ENCODE peak calls at places on chromosomes 7 and 10, in eight cellular contexts. J, D, U, I, K, R, B and O are unnamed samples.

GRCh38 chr10:25888627-25889026 is 45.4 kb upstream of the MYO3A start:
- DNase-seq in U (peak), D (peak), K (no peak), R (no peak), I (no peak), B (no peak), J (no peak), O (no peak)

GRCh38 chr7:92489634-92490033 is 11.9 kb upstream of the ERVW-1 start:
- DNase-seq in B (peak), K (no peak), R (no peak), U (no peak), J (peak), D (no peak), I (no peak), O (peak)

GRCh38 chr10:110977662-110978061 is 58.3 kb downstream of the SHOC2 start:
- DNase-seq in J (peak), K (peak), R (no peak), B (no peak), U (no peak), D (no peak), I (no peak), O (peak)

GRCh38 chr10:91694170-91694794 is 61.4 kb upstream of the PPP1R3C start:
- DNase-seq in R (no peak), K (no peak), U (peak), J (peak), B (peak), I (no peak), D (peak), O (peak)

GRCh38 chr7:135299245-135299644 is 65.6 kb downstream of the STRA8 start:
- DNase-seq in D (no peak), R (no peak), B (no peak), I (no peak), U (no peak), J (no peak), K (no peak), O (no peak)

GRCh38 chr10:28087675-28088351 is 88.9 kb upstream of the ODAD2 start:
- DNase-seq in B (no peak), R (no peak), I (no peak), J (peak), K (peak), U (no peak), D (no peak), O (peak)

GRCh38 chr7:74466196-74466813 is 12.6 kb downstream of the GTF2IRD1 start:
- DNase-seq in J (no peak), I (no peak), D (no peak), B (peak), R (no peak), K (no peak), U (no peak), O (no peak)

GRCh38 chr7:124992881-124993562 is 63.4 kb upstream of the POT1 start:
- DNase-seq in U (no peak), K (peak), D (no peak), B (peak), J (peak), I (peak), R (no peak), O (peak)

GRCh38 chr7:73901231-73901822 is 40.4 kb downstream of the TMEM270 start:
- DNase-seq in U (no peak), K (no peak), B (no peak), J (no peak), D (peak), I (no peak), R (no peak), O (no peak)

GRCh38 chr7:6284055-6284400 is 11.6 kb upstream of the CYTH3 start:
- DNase-seq in U (no peak), R (no peak), K (peak), D (no peak), B (no peak), J (peak), I (peak), O (no peak)

GRCh38 chr7:27204851-27205322 is 5.0 kb upstream of the HOXA13 start:
- DNase-seq in K (no peak), R (no peak), J (peak), B (no peak), D (no peak), U (peak), I (no peak), O (no peak)

GRCh38 chr10:49309691-49310371 is 10.9 kb downstream of the C10orf71 start:
- DNase-seq in D (no peak), K (no peak), U (no peak), I (no peak), B (no peak), R (peak), J (no peak), O (no peak)

GRCh38 chr10:108421256-108421655 is 1256.8 kb upstream of the SORCS1 start:
- DNase-seq in B (no peak), J (no peak), R (no peak), D (peak), K (no peak), U (no peak), I (no peak), O (no peak)

GRCh38 chr10:52308251-52309031 is 5.6 kb upstream of the DKK1 start:
- DNase-seq in U (peak), J (peak), I (peak), K (peak), D (peak), R (no peak), B (peak), O (peak)

GRCh38 chr7:20249924-20250323 is 32.7 kb upstream of the MACC1 start:
- DNase-seq in U (no peak), I (no peak), D (no peak), K (peak), J (no peak), R (no peak), B (no peak), O (no peak)

GRCh38 chr10:68562666-68563522 is 2.8 kb downstream of the TET1 start:
- DNase-seq in D (peak), J (peak), R (no peak), U (peak), B (no peak), I (no peak), K (peak), O (peak)

GRCh38 chr7:107933386-107934013 is 42.5 kb downstream of the DLD start:
- DNase-seq in R (no peak), D (no peak), B (no peak), J (no peak), U (peak), K (no peak), I (no peak), O (no peak)

GRCh38 chr10:42776681-42777080 is 5.9 kb upstream of the BMS1 start:
- DNase-seq in D (no peak), J (no peak), R (no peak), I (no peak), U (no peak), B (no peak), K (no peak), O (no peak)

GRCh38 chr10:3222068-3222467 is 49.5 kb upstream of the PITRM1 start:
- DNase-seq in J (no peak), U (peak), D (no peak), R (no peak), I (peak), K (peak), B (no peak), O (no peak)

GRCh38 chr7:122303971-122304603 is 463 bp downstream of the FEZF1 start:
- DNase-seq in U (peak), D (peak), I (no peak), R (no peak), K (no peak), J (no peak), B (no peak), O (no peak)

GRCh38 chr10:29731760-29732159 is 97.0 kb upstream of the SVIL start:
- DNase-seq in D (no peak), I (no peak), B (no peak), U (peak), K (no peak), J (peak), R (no peak), O (peak)

GRCh38 chr7:18580945-18581344 is 85.4 kb downstream of the HDAC9 start:
- DNase-seq in B (no peak), J (no peak), D (no peak), K (no peak), I (no peak), R (no peak), U (no peak), O (no peak)

GRCh38 chr7:29955799-29956476 is 33.7 kb downstream of the SCRN1 start:
- DNase-seq in D (no peak), R (peak), J (no peak), K (no peak), U (no peak), B (no peak), I (no peak), O (no peak)

GRCh38 chr7:129163875-129164544 is 19.5 kb downstream of the TSPAN33 start:
- DNase-seq in D (peak), U (peak), J (peak), K (peak), R (no peak), B (peak), I (no peak), O (peak)

GRCh38 chr10:93266858-93267257 is 193.2 kb downstream of the CYP26A1 start:
- DNase-seq in K (no peak), D (no peak), U (no peak), I (no peak), R (no peak), B (no peak), J (no peak), O (no peak)

GRCh38 chr10:36725581-36726520 is 399.5 kb upstream of the ANKRD30A start:
- DNase-seq in J (peak), K (peak), D (peak), I (peak), U (peak), R (no peak), B (peak), O (peak)

DNA sequence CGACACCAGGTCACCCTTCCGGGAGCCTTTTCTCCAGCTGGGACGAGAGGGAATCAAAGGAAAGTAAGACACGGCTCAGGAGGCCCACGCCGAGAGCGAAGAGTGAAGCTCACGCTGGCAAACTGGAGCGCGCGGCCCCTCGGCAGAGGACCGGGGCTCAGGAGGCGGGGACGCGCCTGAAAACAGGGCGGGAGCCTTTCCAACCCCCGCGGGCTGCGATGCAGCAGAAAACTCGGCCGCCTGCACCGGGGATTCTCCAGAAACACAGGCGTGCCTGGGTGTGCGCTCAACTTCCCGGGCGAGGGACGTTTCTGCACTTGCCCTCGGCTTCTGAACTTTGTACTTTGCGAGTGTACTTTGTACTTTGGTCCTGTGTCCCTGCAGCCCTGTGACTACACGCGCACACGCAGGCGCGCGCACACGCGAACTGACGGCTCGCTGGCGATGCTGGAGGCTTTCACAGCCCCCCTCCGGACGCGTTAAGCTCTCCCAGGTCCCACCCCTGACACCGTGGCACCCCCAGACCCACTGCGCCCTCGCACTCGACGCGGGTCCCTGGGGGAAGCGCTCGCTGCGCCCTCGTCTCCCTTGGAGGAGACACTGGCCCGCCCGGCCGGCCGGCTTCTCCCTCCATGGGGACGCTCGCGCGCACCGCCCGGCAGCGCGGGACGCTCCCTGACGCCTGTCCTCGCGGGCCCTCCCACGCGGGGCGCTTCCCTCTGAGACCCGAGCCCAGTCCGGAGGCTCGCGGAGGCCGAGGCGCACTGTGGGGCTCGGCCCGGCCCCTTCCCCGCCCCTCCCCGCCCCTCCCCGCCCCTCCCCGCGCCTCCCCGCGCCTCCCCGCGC is 588 bp upstream of the PAOX start:
- DNase-seq in U (peak), B (peak), D (peak), I (peak), K (peak), J (peak), R (peak), O (peak)
- TF ChIP-seq CTCF in U (no peak), B (no peak), D (no peak), I (no peak), K (no peak), J (no peak), R (no peak), O (no peak)

DNA sequence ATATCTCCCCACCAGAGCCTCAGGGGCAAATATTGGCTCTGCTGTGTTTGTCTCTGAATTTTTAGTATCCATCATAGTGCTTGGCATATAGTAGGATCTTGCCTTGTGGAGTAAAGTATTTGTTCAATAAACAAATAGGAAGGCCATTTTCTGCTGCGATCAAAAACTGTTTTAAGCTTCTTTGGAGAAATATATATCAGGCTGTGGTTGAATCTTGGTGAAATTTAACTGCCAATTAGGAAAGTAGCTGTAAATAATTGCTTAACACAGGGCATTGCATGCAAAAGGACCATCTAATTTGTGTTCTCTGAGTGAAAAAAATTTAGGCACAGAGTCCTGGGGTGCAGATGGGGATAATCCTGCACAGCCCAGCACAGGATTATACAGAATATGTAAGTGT is 15.1 kb downstream of the VCL start:
- DNase-seq in K (no peak), U (no peak), D (no peak), J (no peak), I (no peak), R (no peak), B (no peak), O (no peak)
- H3K4me3 ChIP-seq in K (no peak), U (no peak), D (no peak), J (no peak), I (no peak), R (no peak), B (no peak), O (no peak)

GRCh38 chr7:99380823-99381663 is 6.5 kb downstream of the ARPC1B start:
- DNase-seq in R (peak), B (peak), I (no peak), D (peak), U (no peak), K (no peak), J (no peak), O (no peak)

GRCh38 chr7:99380032-99380822 is 5.7 kb downstream of the ARPC1B start:
- DNase-seq in K (no peak), B (peak), R (peak), J (peak), U (peak), I (no peak), D (no peak), O (peak)

GRCh38 chr7:99375070-99375807 is 709 bp downstream of the ARPC1B start:
- DNase-seq in U (peak), I (peak), R (peak), K (peak), B (peak), D (peak), J (peak), O (peak)

GRCh38 chr7:99381664-99382075 is 7.1 kb downstream of the ARPC1B start:
- DNase-seq in D (peak), R (no peak), B (peak), J (no peak), U (no peak), I (no peak), K (no peak), O (no peak)

DNA sequence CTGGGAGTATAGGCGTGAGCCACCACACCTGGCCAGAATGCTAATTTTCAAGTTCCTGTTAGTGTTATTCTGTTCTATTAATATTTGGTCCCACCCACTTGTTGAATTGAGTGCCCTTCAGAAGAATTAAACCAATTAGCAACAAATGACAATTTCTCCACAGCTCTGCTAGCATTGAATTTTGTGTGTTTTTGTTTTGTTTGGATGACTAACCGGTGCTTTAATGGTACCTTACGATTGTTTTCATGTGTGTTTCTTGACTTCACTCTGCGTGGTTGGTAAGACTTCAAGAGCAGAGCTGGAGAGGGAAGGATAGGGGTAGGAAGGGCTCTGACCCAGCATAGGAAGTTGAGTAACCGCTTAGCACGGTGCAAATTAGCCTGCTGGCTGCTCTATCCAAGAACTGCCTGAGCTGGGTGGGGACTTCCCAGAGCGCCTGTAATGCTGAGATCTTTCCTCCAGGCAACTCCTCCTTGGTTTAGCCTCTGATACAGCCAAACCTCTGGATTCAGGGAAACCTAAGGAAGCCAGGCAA is 4.6 kb downstream of the ARPC1B start:
- DNase-seq in J (peak), R (peak), B (peak), U (no peak), I (peak), D (no peak), K (peak), O (peak)
- TF ChIP-seq CTCF in J (no peak), R (no peak), B (no peak), U (no peak), I (no peak), D (no peak), K (no peak), O (peak)

GRCh38 chr7:149771696-149772235 is 1.6 kb downstream of the ZNF467 start:
- DNase-seq in J (peak), I (peak), B (peak), U (peak), R (peak), K (peak), D (peak), O (peak)
- H3K4me3 ChIP-seq in J (peak), I (peak), B (peak), U (peak), R (peak), K (peak), D (peak), O (peak)

DNA sequence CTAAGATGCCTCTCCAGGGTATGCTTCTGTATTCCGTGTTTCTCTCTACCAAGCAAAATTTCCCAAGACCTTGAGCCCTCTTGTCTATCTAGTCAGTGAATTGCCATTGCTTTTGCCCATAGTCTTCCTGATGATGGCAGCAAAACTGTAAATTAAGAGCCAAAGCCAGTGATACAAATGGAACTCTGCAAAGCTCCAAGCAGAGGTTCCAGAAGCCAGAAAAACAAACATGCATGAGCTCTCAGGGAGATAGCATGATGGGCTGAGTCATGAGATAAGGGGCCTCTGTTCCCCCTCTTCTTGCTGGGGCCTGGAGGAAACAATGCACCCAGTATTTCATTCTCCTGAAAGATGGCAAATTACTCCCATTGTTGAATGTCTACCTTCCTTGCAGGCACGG is 24.7 kb downstream of the LSMEM1 start:
- DNase-seq in B (no peak), K (no peak), D (no peak), R (no peak), J (no peak), I (no peak), U (no peak), O (peak)
- TF ChIP-seq CTCF in B (no peak), K (no peak), D (no peak), R (no peak), J (no peak), I (no peak), U (no peak), O (peak)

DNA sequence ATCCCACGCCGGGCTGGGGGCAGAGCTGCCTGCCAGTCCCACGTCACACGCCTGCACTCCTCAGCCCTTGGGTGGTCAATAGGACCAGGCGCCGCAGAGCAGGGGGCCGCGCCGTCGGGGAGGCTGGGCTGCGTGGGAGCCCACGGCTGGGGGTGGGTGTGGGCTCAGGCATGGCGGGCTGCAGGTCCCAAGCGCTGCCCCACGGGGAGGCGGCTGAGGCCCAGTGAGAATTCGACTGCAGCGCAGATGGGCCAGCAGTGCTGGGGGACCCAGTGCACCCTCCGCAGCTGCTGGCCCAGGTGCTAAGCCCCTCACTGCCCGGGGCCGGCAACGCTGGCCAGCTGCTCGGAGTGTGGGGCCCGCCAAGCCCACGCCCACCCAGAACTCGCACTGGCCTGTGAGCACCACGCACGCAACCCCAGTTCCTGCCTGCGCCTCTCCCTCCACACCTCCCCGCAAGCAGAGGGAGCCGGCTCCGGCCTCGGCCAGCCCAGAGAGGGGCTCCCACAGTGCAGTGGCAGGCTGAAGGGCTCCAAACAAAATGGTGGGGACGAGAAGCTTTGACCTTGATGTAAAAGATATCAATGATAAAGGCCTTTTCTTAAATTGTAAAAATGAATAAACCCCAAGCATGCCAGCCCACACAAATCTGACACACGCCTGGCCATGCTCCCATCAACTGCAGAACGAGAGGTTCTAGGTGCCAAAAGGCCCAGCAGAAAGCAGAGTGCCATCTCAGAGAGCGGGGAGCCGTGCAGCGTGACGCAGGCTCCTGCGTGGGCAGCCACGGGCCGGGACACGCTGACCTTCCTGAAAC is 255.5 kb downstream of the MAD1L1 start:
- DNase-seq in K (no peak), U (no peak), R (no peak), B (no peak), I (no peak), D (no peak), J (no peak), O (no peak)
- H3K4me3 ChIP-seq in K (no peak), U (no peak), R (no peak), B (no peak), I (no peak), D (no peak), J (no peak), O (no peak)

GRCh38 chr7:50721160-50721559 is 61.5 kb downstream of the GRB10 start:
- DNase-seq in D (no peak), J (no peak), U (no peak), B (peak), K (peak), I (no peak), R (no peak), O (no peak)
- TF ChIP-seq CTCF in D (no peak), J (no peak), U (no peak), B (no peak), K (no peak), I (no peak), R (no peak), O (no peak)